ENCODE peak calls at places on chromosomes 4 and X, in four cellular contexts. B, W, F and C are unnamed samples.

GRCh38 chr4:40502936-40503335 is 126.7 kb downstream of the RBM47 start:
- DNase-seq in B (no peak), W (no peak), F (no peak), C (no peak)

GRCh38 chr4:55347610-55348228 is 1.7 kb downstream of the SRD5A3 start:
- DNase-seq in B (no peak), W (no peak), F (no peak), C (no peak)

GRCh38 chrX:67545772-67546495 is 2.1 kb downstream of the AR start:
- DNase-seq in B (peak; percentile 13), W (peak; percentile 40), F (peak; percentile 33), C (no peak)

GRCh38 chr4:15344041-15344440 is 83.8 kb upstream of the C1QTNF7 start:
- DNase-seq in B (peak; percentile 52), W (no peak), F (no peak), C (no peak)

GRCh38 chrX:40299028-40299479 is 201.3 kb upstream of the BCOR start:
- DNase-seq in B (peak; percentile 9), W (peak; percentile 51), F (no peak), C (no peak)

GRCh38 chrX:34563809-34564208 is 93.3 kb downstream of the TMEM47 start:
- DNase-seq in B (peak; percentile 2), W (no peak), F (no peak), C (no peak)

GRCh38 chr4:83782591-83782990 is 246.7 kb downstream of the GPAT3 start:
- DNase-seq in B (no peak), W (no peak), F (no peak), C (no peak)

GRCh38 chr4:121651597-121651996 is 45.2 kb downstream of the ANXA5 start:
- DNase-seq in B (no peak), W (no peak), F (no peak), C (no peak)

GRCh38 chr4:55004831-55005230 is 120.6 kb downstream of the KDR start:
- DNase-seq in B (peak; percentile 53), W (no peak), F (no peak), C (no peak)

GRCh38 chr4:129446074-129446473 is 350.1 kb downstream of the C4orf33 start:
- DNase-seq in B (no peak), W (no peak), F (no peak), C (no peak)

GRCh38 chrX:129755779-129756650 is 17.2 kb downstream of the XPNPEP2 start:
- DNase-seq in B (no peak), W (peak; percentile 19), F (no peak), C (no peak)